ENCODE peak calls at places on chromosomes 3 and 15, in eight cellular contexts. One of them, this sample, is unnamed.

GRCh38 chr3:20852712-20853111 is 666.7 kb upstream of the SGO1 start:
- DNase-seq in GM06990: no peak
- DNase-seq in AG09309: no peak
- DNase-seq in CD8-positive, alpha-beta T cell: no peak
- DNase-seq in uterus: no peak
- DNase-seq in cardiac fibroblast: no peak
- DNase-seq in heart left ventricle: no peak
- DNase-seq in heart right ventricle: no peak
- DNase-seq in this sample: no peak

GRCh38 chr3:140433431-140433830 is 244.4 kb upstream of the TRIM42 start:
- DNase-seq in GM06990: no peak
- DNase-seq in AG09309: no peak
- DNase-seq in CD8-positive, alpha-beta T cell: no peak
- DNase-seq in uterus: no peak
- DNase-seq in cardiac fibroblast: no peak
- DNase-seq in heart left ventricle: no peak
- DNase-seq in heart right ventricle: no peak
- DNase-seq in this sample: no peak

GRCh38 chr3:141798455-141798854 is 35.2 kb downstream of the GRK7 start:
- DNase-seq in GM06990: no peak
- DNase-seq in AG09309: no peak
- DNase-seq in CD8-positive, alpha-beta T cell: no peak
- DNase-seq in uterus: peak; percentile 31
- DNase-seq in cardiac fibroblast: no peak
- DNase-seq in heart left ventricle: peak; percentile 26
- DNase-seq in heart right ventricle: peak; percentile 48
- DNase-seq in this sample: no peak

GRCh38 chr15:22895465-22896190 is 57.2 kb downstream of the NIPA2 start:
- DNase-seq in GM06990: no peak
- DNase-seq in AG09309: no peak
- DNase-seq in CD8-positive, alpha-beta T cell: no peak
- DNase-seq in uterus: no peak
- DNase-seq in cardiac fibroblast: peak; percentile 49
- DNase-seq in heart left ventricle: no peak
- DNase-seq in heart right ventricle: no peak
- DNase-seq in this sample: peak; percentile 59

GRCh38 chr3:32577621-32578556 is 7.2 kb upstream of the DYNC1LI1 start:
- DNase-seq in GM06990: peak; percentile 51
- DNase-seq in AG09309: peak; percentile 28
- DNase-seq in CD8-positive, alpha-beta T cell: no peak
- DNase-seq in uterus: no peak
- DNase-seq in cardiac fibroblast: peak; percentile 59
- DNase-seq in heart left ventricle: peak; percentile 40
- DNase-seq in heart right ventricle: no peak
- DNase-seq in this sample: peak; percentile 83

GRCh38 chr15:90826886-90827435 is 41.4 kb upstream of the FURIN start:
- DNase-seq in GM06990: no peak
- DNase-seq in AG09309: no peak
- DNase-seq in CD8-positive, alpha-beta T cell: no peak
- DNase-seq in uterus: no peak
- DNase-seq in cardiac fibroblast: no peak
- DNase-seq in heart left ventricle: no peak
- DNase-seq in heart right ventricle: no peak
- DNase-seq in this sample: no peak

GRCh38 chr15:40108061-40108854 is 421 bp downstream of the BMF start:
- DNase-seq in GM06990: peak; percentile 32
- DNase-seq in AG09309: no peak
- DNase-seq in CD8-positive, alpha-beta T cell: no peak
- DNase-seq in uterus: peak; percentile 81
- DNase-seq in cardiac fibroblast: peak; percentile 54
- DNase-seq in heart left ventricle: peak; percentile 66
- DNase-seq in heart right ventricle: peak; percentile 80
- DNase-seq in this sample: peak; percentile 25

GRCh38 chr3:99128740-99129505 is 227.4 kb upstream of the DCBLD2 start:
- DNase-seq in GM06990: no peak
- DNase-seq in AG09309: peak; percentile 92
- DNase-seq in CD8-positive, alpha-beta T cell: no peak
- DNase-seq in uterus: no peak
- DNase-seq in cardiac fibroblast: peak; percentile 99
- DNase-seq in heart left ventricle: no peak
- DNase-seq in heart right ventricle: no peak
- DNase-seq in this sample: no peak

GRCh38 chr15:71761649-71762048 is 48.7 kb upstream of the NR2E3 start:
- DNase-seq in GM06990: no peak
- DNase-seq in AG09309: peak; percentile 62
- DNase-seq in CD8-positive, alpha-beta T cell: no peak
- DNase-seq in uterus: no peak
- DNase-seq in cardiac fibroblast: peak; percentile 91
- DNase-seq in heart left ventricle: peak; percentile 18
- DNase-seq in heart right ventricle: no peak
- DNase-seq in this sample: no peak

GRCh38 chr3:46706771-46707582 is 5.8 kb downstream of the TMIE start:
- DNase-seq in GM06990: no peak
- DNase-seq in AG09309: no peak
- DNase-seq in CD8-positive, alpha-beta T cell: no peak
- DNase-seq in uterus: peak; percentile 7
- DNase-seq in cardiac fibroblast: no peak
- DNase-seq in heart left ventricle: peak; percentile 5
- DNase-seq in heart right ventricle: no peak
- DNase-seq in this sample: no peak

GRCh38 chr3:131655076-131655685 is 152.4 kb upstream of the MRPL3 start:
- DNase-seq in GM06990: no peak
- DNase-seq in AG09309: no peak
- DNase-seq in CD8-positive, alpha-beta T cell: no peak
- DNase-seq in uterus: no peak
- DNase-seq in cardiac fibroblast: peak; percentile 59
- DNase-seq in heart left ventricle: no peak
- DNase-seq in heart right ventricle: no peak
- DNase-seq in this sample: no peak

GRCh38 chr3:60657972-60658371 is 593.3 kb downstream of the FHIT start:
- DNase-seq in GM06990: peak; percentile 51
- DNase-seq in AG09309: no peak
- DNase-seq in CD8-positive, alpha-beta T cell: no peak
- DNase-seq in uterus: no peak
- DNase-seq in cardiac fibroblast: no peak
- DNase-seq in heart left ventricle: no peak
- DNase-seq in heart right ventricle: no peak
- DNase-seq in this sample: peak; percentile 52

GRCh38 chr15:61275901-61276300 is 46.8 kb upstream of the RORA start:
- DNase-seq in GM06990: no peak
- DNase-seq in AG09309: no peak
- DNase-seq in CD8-positive, alpha-beta T cell: no peak
- DNase-seq in uterus: no peak
- DNase-seq in cardiac fibroblast: no peak
- DNase-seq in heart left ventricle: no peak
- DNase-seq in heart right ventricle: no peak
- DNase-seq in this sample: no peak

GRCh38 chr3:182711853-182712252 is 81.5 kb upstream of the ATP11B start:
- DNase-seq in GM06990: no peak
- DNase-seq in AG09309: no peak
- DNase-seq in CD8-positive, alpha-beta T cell: no peak
- DNase-seq in uterus: no peak
- DNase-seq in cardiac fibroblast: no peak
- DNase-seq in heart left ventricle: no peak
- DNase-seq in heart right ventricle: no peak
- DNase-seq in this sample: no peak

GRCh38 chr3:182715006-182715405 is 78.3 kb upstream of the ATP11B start:
- DNase-seq in GM06990: no peak
- DNase-seq in AG09309: no peak
- DNase-seq in CD8-positive, alpha-beta T cell: no peak
- DNase-seq in uterus: no peak
- DNase-seq in cardiac fibroblast: no peak
- DNase-seq in heart left ventricle: no peak
- DNase-seq in heart right ventricle: no peak
- DNase-seq in this sample: no peak

GRCh38 chr3:182717216-182717615 is 76.1 kb upstream of the ATP11B start:
- DNase-seq in GM06990: no peak
- DNase-seq in AG09309: no peak
- DNase-seq in CD8-positive, alpha-beta T cell: no peak
- DNase-seq in uterus: no peak
- DNase-seq in cardiac fibroblast: no peak
- DNase-seq in heart left ventricle: no peak
- DNase-seq in heart right ventricle: no peak
- DNase-seq in this sample: peak; percentile 90

GRCh38 chr3:182713743-182714517 is 79.4 kb upstream of the ATP11B start:
- DNase-seq in GM06990: no peak
- DNase-seq in AG09309: peak; percentile 47
- DNase-seq in CD8-positive, alpha-beta T cell: no peak
- DNase-seq in uterus: no peak
- DNase-seq in cardiac fibroblast: peak; percentile 84
- DNase-seq in heart left ventricle: no peak
- DNase-seq in heart right ventricle: no peak
- DNase-seq in this sample: peak; percentile 73

DNA sequence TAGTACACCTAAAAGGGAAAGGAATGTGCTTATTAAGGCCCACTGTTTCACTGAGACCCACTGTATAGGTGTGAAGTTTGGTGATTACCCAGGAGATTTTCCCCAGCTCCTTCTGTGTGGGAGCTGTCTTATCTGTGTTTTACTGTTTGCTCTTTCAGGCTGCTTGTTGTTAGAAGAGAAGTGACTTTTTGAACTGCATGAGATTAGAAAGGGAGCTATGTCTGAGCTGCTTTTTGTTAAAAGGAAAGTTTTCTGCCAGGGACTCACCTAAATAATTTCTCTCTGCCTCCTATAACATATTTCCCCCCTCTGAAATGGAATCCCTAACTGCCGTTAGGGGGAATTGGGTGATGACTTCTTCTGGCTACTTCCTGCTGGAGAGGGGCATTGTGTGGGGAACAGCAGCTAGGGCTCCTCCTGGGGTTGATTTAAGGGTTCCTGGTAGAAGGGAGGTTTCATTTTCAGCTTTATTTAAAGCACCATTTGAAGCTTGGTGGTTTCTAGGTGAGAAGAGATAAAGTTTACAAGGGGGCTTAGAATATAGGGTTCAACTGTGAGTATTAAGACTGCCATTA is 77.1 kb upstream of the ATP11B start:
- DNase-seq in GM06990: no peak
- DNase-seq in AG09309: no peak
- DNase-seq in CD8-positive, alpha-beta T cell: no peak
- DNase-seq in uterus: no peak
- DNase-seq in cardiac fibroblast: no peak
- DNase-seq in heart left ventricle: no peak
- DNase-seq in heart right ventricle: no peak
- DNase-seq in this sample: peak; percentile 69
- H3K4me3 ChIP-seq in GM06990: peak overlapping the region; percentile 4
- H3K4me3 ChIP-seq in AG09309: no peak overlapping the region
- H3K4me3 ChIP-seq in CD8-positive, alpha-beta T cell: no peak overlapping the region
- H3K4me3 ChIP-seq in uterus: no peak overlapping the region
- H3K4me3 ChIP-seq in cardiac fibroblast: no peak overlapping the region
- H3K4me3 ChIP-seq in heart left ventricle: no peak overlapping the region
- H3K4me3 ChIP-seq in heart right ventricle: no peak overlapping the region
- H3K4me3 ChIP-seq in this sample: peak overlapping the region; percentile 39

GRCh38 chr15:29668120-29668602 is 154.1 kb downstream of the TJP1 start:
- DNase-seq in GM06990: no peak
- DNase-seq in AG09309: peak; percentile 39
- DNase-seq in CD8-positive, alpha-beta T cell: no peak
- DNase-seq in uterus: peak; percentile 62
- DNase-seq in cardiac fibroblast: peak; percentile 95
- DNase-seq in heart left ventricle: peak; percentile 71
- DNase-seq in heart right ventricle: peak; percentile 48
- DNase-seq in this sample: peak; percentile 71
- TF ChIP-seq CTCF in GM06990: peak; percentile 46
- TF ChIP-seq CTCF in AG09309: peak; percentile 69
- TF ChIP-seq CTCF in CD8-positive, alpha-beta T cell: no peak
- TF ChIP-seq CTCF in uterus: peak; percentile 66
- TF ChIP-seq CTCF in cardiac fibroblast: peak; percentile 90
- TF ChIP-seq CTCF in heart left ventricle: peak; percentile 72
- TF ChIP-seq CTCF in heart right ventricle: peak; percentile 86
- TF ChIP-seq CTCF in this sample: peak; percentile 44

DNA sequence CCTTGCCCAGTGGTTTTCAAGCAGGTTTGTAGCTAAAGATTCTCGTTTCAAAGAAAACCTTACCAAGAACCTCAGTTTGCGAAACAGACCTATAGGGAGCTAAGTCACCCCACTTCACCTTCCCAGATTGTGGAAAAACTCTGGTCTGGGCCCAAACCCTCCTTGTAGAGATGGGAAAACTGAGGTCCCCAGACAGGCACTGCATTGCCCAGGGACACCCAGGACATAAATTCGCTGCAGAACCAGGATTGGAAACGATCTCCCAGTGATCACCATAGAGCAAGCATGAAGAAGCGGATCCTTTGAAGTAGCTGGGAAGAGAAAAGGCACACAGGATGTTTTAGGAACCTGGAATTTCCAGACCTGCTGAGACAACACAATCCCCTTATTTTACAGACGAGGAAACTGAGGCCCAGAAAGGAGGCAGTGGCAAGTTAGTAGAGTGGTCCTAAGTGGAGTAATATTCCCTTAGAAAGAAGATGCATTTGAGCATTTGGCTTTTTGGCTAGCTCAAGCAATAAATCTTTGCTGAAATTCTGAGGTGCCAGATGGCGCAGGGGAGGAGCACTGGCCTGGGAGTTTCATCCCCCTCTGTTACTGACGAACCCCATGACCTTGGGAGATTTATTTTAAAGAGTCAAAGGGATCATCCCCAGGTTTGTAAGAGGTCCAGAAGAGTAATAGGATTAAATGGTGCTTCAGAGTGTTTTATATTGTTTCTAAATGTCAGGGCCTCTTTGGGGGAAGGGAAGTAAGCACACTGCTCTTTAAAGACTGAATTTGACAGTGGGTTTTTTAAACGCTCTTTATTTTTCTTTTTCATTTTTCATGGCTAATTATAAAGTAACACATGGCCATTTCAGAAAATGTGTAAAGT is 85.3 kb upstream of the PIAS1 start:
- DNase-seq in GM06990: no peak
- DNase-seq in AG09309: no peak
- DNase-seq in CD8-positive, alpha-beta T cell: no peak
- DNase-seq in uterus: peak; percentile 40
- DNase-seq in cardiac fibroblast: no peak
- DNase-seq in heart left ventricle: no peak
- DNase-seq in heart right ventricle: no peak
- DNase-seq in this sample: no peak
- H3K4me3 ChIP-seq in GM06990: peak overlapping the region; percentile 60
- H3K4me3 ChIP-seq in AG09309: no peak overlapping the region
- H3K4me3 ChIP-seq in CD8-positive, alpha-beta T cell: no peak overlapping the region
- H3K4me3 ChIP-seq in uterus: peak overlapping the region; percentile 21
- H3K4me3 ChIP-seq in cardiac fibroblast: no peak overlapping the region
- H3K4me3 ChIP-seq in heart left ventricle: peak overlapping the region; percentile 35
- H3K4me3 ChIP-seq in heart right ventricle: no peak overlapping the region
- H3K4me3 ChIP-seq in this sample: peak overlapping the region; percentile 64

GRCh38 chr3:107641572-107642307 is 119.0 kb downstream of the BBX start:
- DNase-seq in GM06990: no peak
- DNase-seq in AG09309: no peak
- DNase-seq in CD8-positive, alpha-beta T cell: no peak
- DNase-seq in uterus: no peak
- DNase-seq in cardiac fibroblast: peak; percentile 48
- DNase-seq in heart left ventricle: no peak
- DNase-seq in heart right ventricle: no peak
- DNase-seq in this sample: peak; percentile 20

GRCh38 chr3:107637416-107638182 is 114.8 kb downstream of the BBX start:
- DNase-seq in GM06990: no peak
- DNase-seq in AG09309: no peak
- DNase-seq in CD8-positive, alpha-beta T cell: no peak
- DNase-seq in uterus: no peak
- DNase-seq in cardiac fibroblast: no peak
- DNase-seq in heart left ventricle: no peak
- DNase-seq in heart right ventricle: no peak
- DNase-seq in this sample: no peak

GRCh38 chr3:107644631-107645030 is 121.9 kb downstream of the BBX start:
- DNase-seq in GM06990: no peak
- DNase-seq in AG09309: no peak
- DNase-seq in CD8-positive, alpha-beta T cell: no peak
- DNase-seq in uterus: no peak
- DNase-seq in cardiac fibroblast: peak; percentile 47
- DNase-seq in heart left ventricle: no peak
- DNase-seq in heart right ventricle: no peak
- DNase-seq in this sample: no peak

GRCh38 chr3:107643038-107643883 is 120.5 kb downstream of the BBX start:
- DNase-seq in GM06990: no peak
- DNase-seq in AG09309: no peak
- DNase-seq in CD8-positive, alpha-beta T cell: no peak
- DNase-seq in uterus: no peak
- DNase-seq in cardiac fibroblast: no peak
- DNase-seq in heart left ventricle: no peak
- DNase-seq in heart right ventricle: no peak
- DNase-seq in this sample: peak; percentile 43
- TF ChIP-seq CTCF in GM06990: peak; percentile 38
- TF ChIP-seq CTCF in AG09309: peak; percentile 22
- TF ChIP-seq CTCF in CD8-positive, alpha-beta T cell: no peak
- TF ChIP-seq CTCF in uterus: no peak
- TF ChIP-seq CTCF in cardiac fibroblast: peak; percentile 21
- TF ChIP-seq CTCF in heart left ventricle: no peak
- TF ChIP-seq CTCF in heart right ventricle: no peak
- TF ChIP-seq CTCF in this sample: peak; percentile 30

This sample was measured in GM12865.